ENCODE peak calls at places on chromosomes 5 and 9, in five cellular contexts. X, F, G, Q and J are unnamed samples.

GRCh38 chr5:163408311-163408923 is 29.0 kb upstream of the CCNG1 start:
- DNase-seq in X (peak), F (peak), G (no peak), Q (peak), J (no peak)

GRCh38 chr5:172855597-172856292 is 21.7 kb downstream of the ERGIC1 start:
- DNase-seq in X (no peak), F (peak), G (peak), Q (no peak), J (no peak)

GRCh38 chr5:66144799-66145390 is 795 bp downstream of the SREK1 start:
- DNase-seq in X (no peak), F (no peak), G (no peak), Q (no peak), J (no peak)

GRCh38 chr5:17813214-17813613 is 179.0 kb downstream of the TAF11L14 start:
- DNase-seq in X (no peak), F (no peak), G (no peak), Q (no peak), J (no peak)

GRCh38 chr5:151312749-151313324 is 9.3 kb upstream of the SLC36A3 start:
- DNase-seq in X (no peak), F (no peak), G (no peak), Q (no peak), J (no peak)

GRCh38 chr9:128523199-128523925 is 18.8 kb downstream of the GLE1 start:
- DNase-seq in X (no peak), F (peak), G (no peak), Q (peak), J (no peak)

GRCh38 chr5:8327016-8327415 is 458.1 kb downstream of the MTRR start:
- DNase-seq in X (no peak), F (no peak), G (no peak), Q (no peak), J (no peak)

GRCh38 chr9:76630916-76631315 is 133.3 kb upstream of the PCA3 start:
- DNase-seq in X (no peak), F (no peak), G (no peak), Q (no peak), J (no peak)

GRCh38 chr5:140345919-140346347 is 470 bp downstream of the HBEGF start:
- DNase-seq in X (peak), F (peak), G (peak), Q (peak), J (no peak)

GRCh38 chr9:136722969-136723356 is 10.6 kb downstream of the DIPK1B start:
- DNase-seq in X (no peak), F (no peak), G (no peak), Q (no peak), J (no peak)

GRCh38 chr9:101356619-101357018 is 28.2 kb downstream of the BAAT start:
- DNase-seq in X (no peak), F (no peak), G (no peak), Q (no peak), J (no peak)

GRCh38 chr9:126117631-126118030 is 209.0 kb upstream of the MVB12B start:
- DNase-seq in X (no peak), F (peak), G (peak), Q (no peak), J (no peak)

GRCh38 chr5:96790851-96791513 is 16.8 kb downstream of the ERAP1 start:
- DNase-seq in X (no peak), F (no peak), G (no peak), Q (no peak), J (no peak)

GRCh38 chr5:24135536-24135935 is 509.2 kb downstream of the CDH10 start:
- DNase-seq in X (no peak), F (no peak), G (no peak), Q (no peak), J (no peak)

GRCh38 chr5:171893290-171893890 is 107.8 kb downstream of the SMIM23 start:
- DNase-seq in X (no peak), F (no peak), G (no peak), Q (peak), J (no peak)

GRCh38 chr5:87944553-87945320 is 323.9 kb downstream of the TMEM161B start:
- DNase-seq in X (no peak), F (peak), G (no peak), Q (no peak), J (no peak)

GRCh38 chr5:3741372-3741770 is 145.7 kb downstream of the IRX1 start:
- DNase-seq in X (no peak), F (no peak), G (no peak), Q (peak), J (no peak)

GRCh38 chr9:113876806-113877236 is 712 bp downstream of the ZNF618 start:
- DNase-seq in X (no peak), F (no peak), G (no peak), Q (no peak), J (no peak)

GRCh38 chr9:12464910-12465512 is 228.2 kb upstream of the TYRP1 start:
- DNase-seq in X (no peak), F (no peak), G (no peak), Q (peak), J (no peak)
- TF ChIP-seq CTCF in X (peak), F (no peak), G (peak), Q (peak), J (peak)

GRCh38 chr5:83590966-83591365 is 119.4 kb downstream of the VCAN start:
- DNase-seq in X (no peak), F (no peak), G (no peak), Q (no peak), J (no peak)

GRCh38 chr5:83589786-83590185 is 118.2 kb downstream of the VCAN start:
- DNase-seq in X (no peak), F (no peak), G (no peak), Q (no peak), J (no peak)

DNA sequence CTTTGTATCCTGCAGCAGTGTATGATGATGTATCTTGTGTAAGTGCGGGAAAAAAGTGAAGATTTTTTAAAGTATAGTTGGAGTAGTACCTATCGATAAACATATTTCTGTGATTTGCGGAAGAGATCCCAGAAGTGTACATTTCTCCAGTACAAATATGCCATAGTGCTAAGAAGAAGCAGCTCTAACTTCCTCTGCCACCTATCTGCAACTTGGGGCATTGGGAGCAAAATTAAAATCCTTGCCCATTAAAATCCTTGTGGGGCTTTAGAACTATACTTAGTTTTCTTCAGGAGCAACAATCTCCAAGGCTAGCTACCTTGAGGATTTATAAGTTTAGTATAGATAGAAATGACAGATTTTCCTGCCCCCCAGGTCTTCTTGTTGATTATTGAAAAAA is 123.7 kb downstream of the VCAN start:
- DNase-seq in X (no peak), F (no peak), G (no peak), Q (peak), J (no peak)
- TF ChIP-seq CTCF in X (peak), F (no peak), G (no peak), Q (no peak), J (no peak)

GRCh38 chr5:10331341-10331796 is 22.1 kb upstream of the MARCHF6 start:
- DNase-seq in X (no peak), F (peak), G (peak), Q (peak), J (no peak)

GRCh38 chr5:10332301-10332700 is 21.2 kb upstream of the MARCHF6 start:
- DNase-seq in X (no peak), F (no peak), G (no peak), Q (no peak), J (no peak)

GRCh38 chr5:10335711-10336470 is 17.6 kb upstream of the MARCHF6 start:
- DNase-seq in X (no peak), F (no peak), G (no peak), Q (no peak), J (no peak)

GRCh38 chr5:10334830-10335229 is 18.7 kb upstream of the MARCHF6 start:
- DNase-seq in X (no peak), F (no peak), G (no peak), Q (no peak), J (no peak)

GRCh38 chr5:10333154-10334006 is 20.1 kb upstream of the MARCHF6 start:
- DNase-seq in X (peak), F (no peak), G (peak), Q (no peak), J (no peak)
- TF ChIP-seq CTCF in X (peak), F (no peak), G (peak), Q (no peak), J (no peak)

GRCh38 chr5:59586811-59587340 is 306.6 kb downstream of the PDE4D start:
- DNase-seq in X (no peak), F (no peak), G (no peak), Q (no peak), J (no peak)

GRCh38 chr5:59588922-59589321 is 304.6 kb downstream of the PDE4D start:
- DNase-seq in X (no peak), F (no peak), G (no peak), Q (peak), J (no peak)

GRCh38 chr5:59591162-59591561 is 302.4 kb downstream of the PDE4D start:
- DNase-seq in X (no peak), F (no peak), G (no peak), Q (no peak), J (no peak)

GRCh38 chr5:59584858-59585846 is 308.4 kb downstream of the PDE4D start:
- DNase-seq in X (no peak), F (no peak), G (no peak), Q (no peak), J (no peak)

GRCh38 chr5:59587489-59588337 is 305.8 kb downstream of the PDE4D start:
- DNase-seq in X (peak), F (peak), G (peak), Q (no peak), J (no peak)
- TF ChIP-seq CTCF in X (peak), F (no peak), G (peak), Q (no peak), J (no peak)

GRCh38 chr9:33227741-33228140 is 12.2 kb upstream of the SPINK4 start:
- DNase-seq in X (no peak), F (no peak), G (no peak), Q (no peak), J (no peak)

GRCh38 chr9:33230756-33231691 is 8.9 kb upstream of the SPINK4 start:
- DNase-seq in X (no peak), F (no peak), G (no peak), Q (peak), J (no peak)

GRCh38 chr9:33227013-33227398 is 13.0 kb upstream of the SPINK4 start:
- DNase-seq in X (no peak), F (no peak), G (peak), Q (no peak), J (no peak)

GRCh38 chr9:33228606-33229005 is 11.4 kb upstream of the SPINK4 start:
- DNase-seq in X (no peak), F (no peak), G (no peak), Q (no peak), J (no peak)

GRCh38 chr9:33229359-33230120 is 10.4 kb upstream of the SPINK4 start:
- DNase-seq in X (no peak), F (no peak), G (peak), Q (peak), J (no peak)
- TF ChIP-seq CTCF in X (no peak), F (peak), G (peak), Q (peak), J (peak)

DNA sequence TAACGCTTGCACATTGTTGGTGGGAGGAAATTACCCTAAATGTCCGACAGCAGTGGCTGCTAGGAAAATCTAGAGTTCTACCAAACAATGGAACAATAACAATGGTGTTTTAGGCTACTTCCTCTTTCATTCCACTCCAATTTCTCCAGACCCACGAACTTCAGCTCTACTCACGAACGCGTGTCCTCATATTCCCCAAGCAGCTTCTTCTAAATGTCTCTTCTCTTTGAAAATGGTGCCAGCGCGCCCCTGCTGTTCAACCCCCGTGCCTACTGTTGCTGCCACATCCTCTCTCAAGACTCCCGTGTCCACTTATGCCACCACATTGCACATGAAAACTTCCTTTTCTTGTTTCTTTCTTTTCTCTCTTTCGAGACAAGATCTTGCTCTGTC is 25.6 kb downstream of the OR2V2 start:
- DNase-seq in X (no peak), F (no peak), G (no peak), Q (no peak), J (no peak)
- TF ChIP-seq CTCF in X (peak), F (no peak), G (no peak), Q (peak), J (no peak)